ENCODE peak calls at places on chromosomes 5 and 9, in ten cellular contexts. One of them, this sample, is unnamed.

GRCh38 chr9:136020206-136020605 is 59.0 kb upstream of the UBAC1 start:
- DNase-seq in PC-3: no peak
- DNase-seq in PC-9: no peak
- DNase-seq in prostate gland: no peak
- DNase-seq in neural progenitor cell: no peak
- DNase-seq in uterus: no peak
- DNase-seq in foreskin fibroblast: no peak
- DNase-seq in AG04450: no peak
- DNase-seq in body of pancreas: no peak
- DNase-seq in psoas muscle: peak
- DNase-seq in this sample: no peak

GRCh38 chr9:93904649-93905472 is 50.3 kb downstream of the BARX1 start:
- DNase-seq in PC-3: no peak
- DNase-seq in PC-9: no peak
- DNase-seq in prostate gland: no peak
- DNase-seq in neural progenitor cell: no peak
- DNase-seq in uterus: no peak
- DNase-seq in foreskin fibroblast: no peak
- DNase-seq in AG04450: no peak
- DNase-seq in body of pancreas: no peak
- DNase-seq in psoas muscle: no peak
- DNase-seq in this sample: no peak

GRCh38 chr5:125049721-125050357 is 303.4 kb upstream of the ZNF608 start:
- DNase-seq in PC-3: peak
- DNase-seq in PC-9: no peak
- DNase-seq in prostate gland: no peak
- DNase-seq in neural progenitor cell: no peak
- DNase-seq in uterus: peak
- DNase-seq in foreskin fibroblast: peak
- DNase-seq in AG04450: no peak
- DNase-seq in body of pancreas: no peak
- DNase-seq in psoas muscle: no peak
- DNase-seq in this sample: no peak

GRCh38 chr9:72589684-72590555 is 68.5 kb downstream of the TMC1 start:
- DNase-seq in PC-3: no peak
- DNase-seq in PC-9: no peak
- DNase-seq in prostate gland: no peak
- DNase-seq in neural progenitor cell: peak
- DNase-seq in uterus: no peak
- DNase-seq in foreskin fibroblast: peak
- DNase-seq in AG04450: no peak
- DNase-seq in body of pancreas: no peak
- DNase-seq in psoas muscle: no peak
- DNase-seq in this sample: no peak

GRCh38 chr9:87656485-87656884 is 69.4 kb upstream of the CTSL start:
- DNase-seq in PC-3: no peak
- DNase-seq in PC-9: no peak
- DNase-seq in prostate gland: no peak
- DNase-seq in neural progenitor cell: no peak
- DNase-seq in uterus: no peak
- DNase-seq in foreskin fibroblast: peak
- DNase-seq in AG04450: no peak
- DNase-seq in body of pancreas: no peak
- DNase-seq in psoas muscle: no peak
- DNase-seq in this sample: no peak

GRCh38 chr5:35926389-35927051 is 11.9 kb downstream of the CAPSL start:
- DNase-seq in PC-3: peak
- DNase-seq in PC-9: peak
- DNase-seq in prostate gland: peak
- DNase-seq in neural progenitor cell: peak
- DNase-seq in uterus: peak
- DNase-seq in foreskin fibroblast: peak
- DNase-seq in AG04450: no peak
- DNase-seq in body of pancreas: peak
- DNase-seq in psoas muscle: no peak
- DNase-seq in this sample: peak

GRCh38 chr9:16846986-16847385 is 23.5 kb downstream of the BNC2 start:
- DNase-seq in PC-3: no peak
- DNase-seq in PC-9: no peak
- DNase-seq in prostate gland: no peak
- DNase-seq in neural progenitor cell: no peak
- DNase-seq in uterus: no peak
- DNase-seq in foreskin fibroblast: no peak
- DNase-seq in AG04450: no peak
- DNase-seq in body of pancreas: no peak
- DNase-seq in psoas muscle: no peak
- DNase-seq in this sample: no peak

GRCh38 chr9:95910770-95911340 is 35.4 kb downstream of the ERCC6L2 start:
- DNase-seq in PC-3: no peak
- DNase-seq in PC-9: no peak
- DNase-seq in prostate gland: no peak
- DNase-seq in neural progenitor cell: no peak
- DNase-seq in uterus: no peak
- DNase-seq in foreskin fibroblast: no peak
- DNase-seq in AG04450: no peak
- DNase-seq in body of pancreas: no peak
- DNase-seq in psoas muscle: no peak
- DNase-seq in this sample: no peak

GRCh38 chr9:85262333-85262732 is 479.4 kb downstream of the AGTPBP1 start:
- DNase-seq in PC-3: no peak
- DNase-seq in PC-9: no peak
- DNase-seq in prostate gland: no peak
- DNase-seq in neural progenitor cell: no peak
- DNase-seq in uterus: no peak
- DNase-seq in foreskin fibroblast: peak
- DNase-seq in AG04450: no peak
- DNase-seq in body of pancreas: no peak
- DNase-seq in psoas muscle: no peak
- DNase-seq in this sample: no peak

DNA sequence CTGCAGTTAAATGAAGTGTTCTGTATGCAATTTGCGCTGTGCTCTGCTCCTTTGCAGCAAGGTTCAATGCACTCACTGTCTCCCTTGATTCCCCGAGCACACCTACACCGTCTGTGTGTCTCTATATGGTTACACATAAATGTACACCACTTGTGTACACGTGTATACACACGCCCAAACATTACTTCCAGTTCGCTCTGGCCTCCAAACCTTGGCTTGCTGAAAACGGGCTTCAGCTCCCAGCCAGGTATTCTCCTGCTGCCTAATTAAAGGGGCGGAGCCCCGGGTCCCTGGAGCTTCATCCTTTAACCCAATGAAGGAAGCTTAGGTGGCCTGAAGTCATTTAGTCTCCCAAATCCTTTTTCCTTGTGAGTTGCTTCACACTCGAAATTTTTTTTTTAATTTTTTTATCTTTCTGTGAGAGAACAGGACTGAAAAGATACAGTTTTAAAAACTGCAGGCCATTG is 4.6 kb downstream of the ISL1 start:
- DNase-seq in PC-3: no peak
- DNase-seq in PC-9: no peak
- DNase-seq in prostate gland: no peak
- DNase-seq in neural progenitor cell: peak
- DNase-seq in uterus: no peak
- DNase-seq in foreskin fibroblast: no peak
- DNase-seq in AG04450: no peak
- DNase-seq in body of pancreas: no peak
- DNase-seq in psoas muscle: no peak
- DNase-seq in this sample: no peak
- H3K4me3 ChIP-seq in PC-3: peak
- H3K4me3 ChIP-seq in PC-9: no peak
- H3K4me3 ChIP-seq in prostate gland: peak
- H3K4me3 ChIP-seq in neural progenitor cell: peak
- H3K4me3 ChIP-seq in uterus: no peak
- H3K4me3 ChIP-seq in foreskin fibroblast: peak
- H3K4me3 ChIP-seq in AG04450: no peak
- H3K4me3 ChIP-seq in body of pancreas: no peak
- H3K4me3 ChIP-seq in psoas muscle: no peak
- H3K4me3 ChIP-seq in this sample: no peak

DNA sequence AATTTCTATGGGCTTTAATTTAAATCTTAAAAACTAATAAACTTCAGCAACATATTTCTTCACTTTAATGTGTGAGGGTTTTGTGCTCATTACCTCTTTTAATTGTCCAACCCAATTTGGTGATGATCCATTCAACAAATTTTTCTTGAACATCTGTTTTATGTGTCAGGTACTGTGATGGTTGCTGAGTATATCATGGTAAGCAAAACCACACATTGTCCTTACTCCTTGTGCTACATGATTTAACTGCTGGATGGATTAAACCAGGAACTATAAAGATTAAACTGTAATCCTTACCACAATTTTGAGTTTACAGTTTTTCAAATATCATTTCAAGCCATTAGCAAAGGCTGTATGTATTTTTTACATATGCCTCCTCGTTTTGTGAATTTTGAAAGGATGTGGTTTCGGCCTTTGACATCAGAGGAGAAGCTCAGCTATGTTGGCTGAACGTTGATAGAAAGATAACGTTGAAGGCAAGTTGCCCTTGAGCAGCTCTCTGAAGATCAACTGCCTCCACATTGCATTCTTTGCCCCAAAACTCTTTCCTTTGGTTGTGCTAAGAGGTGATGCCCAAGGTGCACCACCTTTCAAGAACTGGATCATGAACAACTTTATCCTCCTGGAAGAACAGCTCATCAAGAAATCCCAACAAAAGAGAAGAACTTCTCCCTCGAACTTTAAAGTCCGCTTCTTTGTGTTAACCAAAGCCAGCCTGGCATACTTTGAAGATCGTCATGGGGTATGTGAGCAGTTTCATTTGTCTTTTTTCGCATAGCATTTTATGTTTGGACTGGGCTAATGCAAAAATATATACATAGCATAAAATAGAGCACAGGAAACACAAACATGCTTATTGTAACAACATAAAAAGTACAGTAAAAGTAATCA is at the start of gene ITK:
- DNase-seq in PC-3: no peak
- DNase-seq in PC-9: no peak
- DNase-seq in prostate gland: no peak
- DNase-seq in neural progenitor cell: no peak
- DNase-seq in uterus: no peak
- DNase-seq in foreskin fibroblast: no peak
- DNase-seq in AG04450: no peak
- DNase-seq in body of pancreas: no peak
- DNase-seq in psoas muscle: no peak
- DNase-seq in this sample: no peak
- H3K4me3 ChIP-seq in PC-3: no peak
- H3K4me3 ChIP-seq in PC-9: no peak
- H3K4me3 ChIP-seq in prostate gland: no peak
- H3K4me3 ChIP-seq in neural progenitor cell: no peak
- H3K4me3 ChIP-seq in uterus: no peak
- H3K4me3 ChIP-seq in foreskin fibroblast: no peak
- H3K4me3 ChIP-seq in AG04450: no peak
- H3K4me3 ChIP-seq in body of pancreas: no peak
- H3K4me3 ChIP-seq in psoas muscle: no peak
- H3K4me3 ChIP-seq in this sample: no peak

DNA sequence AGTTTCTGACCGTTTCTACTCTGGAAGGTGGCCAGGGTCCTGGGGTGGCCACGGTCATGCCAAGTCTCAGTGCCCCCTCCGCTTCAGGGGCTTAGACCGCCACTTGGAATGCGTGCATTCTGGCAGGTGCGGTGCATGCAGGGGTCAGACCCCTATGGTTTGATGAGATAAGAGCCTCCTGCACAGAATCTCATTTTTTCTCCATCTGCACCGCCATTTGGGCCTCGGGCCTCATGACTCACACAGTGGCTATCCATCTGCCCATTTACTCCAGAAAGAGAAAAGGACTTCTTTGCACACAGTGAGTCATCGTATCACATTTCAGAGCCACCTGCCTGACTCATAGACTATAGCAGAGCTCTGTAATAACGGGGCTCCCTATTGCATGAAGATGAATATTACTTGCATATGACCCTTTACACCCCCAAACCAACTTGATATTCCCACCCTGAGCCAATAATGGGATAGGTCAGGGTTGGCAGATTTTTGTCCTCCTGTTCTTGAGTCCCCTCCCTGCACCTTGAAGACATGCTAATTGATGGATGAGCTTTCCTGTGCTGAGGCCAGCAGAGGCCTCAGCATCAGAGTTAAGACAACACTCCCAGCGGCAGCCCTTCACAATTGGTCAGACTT is 157.4 kb downstream of the NR3C1 start:
- DNase-seq in PC-3: peak
- DNase-seq in PC-9: peak
- DNase-seq in prostate gland: no peak
- DNase-seq in neural progenitor cell: no peak
- DNase-seq in uterus: no peak
- DNase-seq in foreskin fibroblast: peak
- DNase-seq in AG04450: no peak
- DNase-seq in body of pancreas: no peak
- DNase-seq in psoas muscle: peak
- DNase-seq in this sample: no peak
- H3K4me3 ChIP-seq in PC-3: peak
- H3K4me3 ChIP-seq in PC-9: peak
- H3K4me3 ChIP-seq in prostate gland: no peak
- H3K4me3 ChIP-seq in neural progenitor cell: no peak
- H3K4me3 ChIP-seq in uterus: no peak
- H3K4me3 ChIP-seq in foreskin fibroblast: no peak
- H3K4me3 ChIP-seq in AG04450: no peak
- H3K4me3 ChIP-seq in body of pancreas: no peak
- H3K4me3 ChIP-seq in psoas muscle: peak
- H3K4me3 ChIP-seq in this sample: no peak

GRCh38 chr9:125706661-125707539 is at the start of gene MAPKAP1:
- DNase-seq in PC-3: peak
- DNase-seq in PC-9: peak
- DNase-seq in prostate gland: peak
- DNase-seq in neural progenitor cell: peak
- DNase-seq in uterus: peak
- DNase-seq in foreskin fibroblast: peak
- DNase-seq in AG04450: peak
- DNase-seq in body of pancreas: peak
- DNase-seq in psoas muscle: peak
- DNase-seq in this sample: peak

GRCh38 chr9:125701351-125701750 is 5.7 kb downstream of the MAPKAP1 start:
- DNase-seq in PC-3: peak
- DNase-seq in PC-9: no peak
- DNase-seq in prostate gland: no peak
- DNase-seq in neural progenitor cell: no peak
- DNase-seq in uterus: no peak
- DNase-seq in foreskin fibroblast: peak
- DNase-seq in AG04450: no peak
- DNase-seq in body of pancreas: no peak
- DNase-seq in psoas muscle: no peak
- DNase-seq in this sample: no peak

GRCh38 chr9:125700791-125701190 is 6.2 kb downstream of the MAPKAP1 start:
- DNase-seq in PC-3: no peak
- DNase-seq in PC-9: no peak
- DNase-seq in prostate gland: no peak
- DNase-seq in neural progenitor cell: no peak
- DNase-seq in uterus: no peak
- DNase-seq in foreskin fibroblast: peak
- DNase-seq in AG04450: no peak
- DNase-seq in body of pancreas: no peak
- DNase-seq in psoas muscle: no peak
- DNase-seq in this sample: no peak

GRCh38 chr9:125703662-125704061 is 3.3 kb downstream of the MAPKAP1 start:
- DNase-seq in PC-3: no peak
- DNase-seq in PC-9: no peak
- DNase-seq in prostate gland: no peak
- DNase-seq in neural progenitor cell: no peak
- DNase-seq in uterus: no peak
- DNase-seq in foreskin fibroblast: no peak
- DNase-seq in AG04450: no peak
- DNase-seq in body of pancreas: no peak
- DNase-seq in psoas muscle: no peak
- DNase-seq in this sample: no peak

GRCh38 chr9:125705893-125706292 is 1.1 kb downstream of the MAPKAP1 start:
- DNase-seq in PC-3: no peak
- DNase-seq in PC-9: no peak
- DNase-seq in prostate gland: no peak
- DNase-seq in neural progenitor cell: no peak
- DNase-seq in uterus: no peak
- DNase-seq in foreskin fibroblast: no peak
- DNase-seq in AG04450: no peak
- DNase-seq in body of pancreas: no peak
- DNase-seq in psoas muscle: no peak
- DNase-seq in this sample: no peak
- H3K4me3 ChIP-seq in PC-3: peak
- H3K4me3 ChIP-seq in PC-9: peak
- H3K4me3 ChIP-seq in prostate gland: peak
- H3K4me3 ChIP-seq in neural progenitor cell: peak
- H3K4me3 ChIP-seq in uterus: peak
- H3K4me3 ChIP-seq in foreskin fibroblast: peak
- H3K4me3 ChIP-seq in AG04450: peak
- H3K4me3 ChIP-seq in body of pancreas: no peak
- H3K4me3 ChIP-seq in psoas muscle: peak
- H3K4me3 ChIP-seq in this sample: peak